ENCODE peak calls at places on chromosomes 1 and 21, in eight cellular contexts. D, Q, N, C, M, F, E and P are unnamed samples.

GRCh38 chr1:204503122-204503912 is 8.7 kb upstream of the PIK3C2B start:
- DNase-seq in D (no peak), Q (no peak), N (no peak), C (no peak), M (no peak), F (no peak), E (no peak), P (peak)

GRCh38 chr1:151756291-151756690 is 7.0 kb downstream of the MRPL9 start:
- DNase-seq in D (no peak), Q (no peak), N (no peak), C (no peak), M (no peak), F (no peak), E (no peak), P (peak)

GRCh38 chr1:33710989-33711388 is 152.9 kb upstream of the HMGB4 start:
- DNase-seq in D (no peak), Q (no peak), N (no peak), C (no peak), M (no peak), F (no peak), E (no peak), P (no peak)

GRCh38 chr1:149848811-149849210 is 50.6 kb upstream of the BOLA1 start:
- DNase-seq in D (no peak), Q (no peak), N (no peak), C (no peak), M (no peak), F (no peak), E (no peak), P (no peak)

GRCh38 chr1:6343506-6344405 is 49.8 kb downstream of the ACOT7 start:
- DNase-seq in D (peak), Q (peak), N (peak), C (peak), M (peak), F (peak), E (peak), P (peak)

GRCh38 chr1:2136386-2136821 is 58.2 kb downstream of the FAAP20 start:
- DNase-seq in D (no peak), Q (no peak), N (no peak), C (no peak), M (peak), F (peak), E (no peak), P (no peak)

GRCh38 chr1:66764994-66765578 is 12.8 kb downstream of the DYNLT5 start:
- DNase-seq in D (peak), Q (no peak), N (no peak), C (peak), M (no peak), F (no peak), E (no peak), P (peak)

GRCh38 chr1:184513966-184514365 is 127.1 kb downstream of the C1orf21 start:
- DNase-seq in D (no peak), Q (no peak), N (no peak), C (no peak), M (no peak), F (peak), E (no peak), P (no peak)

GRCh38 chr21:34728479-34728878 is 59.7 kb downstream of the CLIC6 start:
- DNase-seq in D (no peak), Q (peak), N (no peak), C (no peak), M (no peak), F (no peak), E (no peak), P (no peak)

GRCh38 chr1:8122160-8122476 is 96.0 kb upstream of the ERRFI1 start:
- DNase-seq in D (no peak), Q (no peak), N (no peak), C (no peak), M (no peak), F (no peak), E (no peak), P (no peak)

GRCh38 chr1:5997316-5997715 is 5.1 kb upstream of the NPHP4 start:
- DNase-seq in D (no peak), Q (no peak), N (no peak), C (no peak), M (no peak), F (peak), E (peak), P (no peak)

GRCh38 chr1:226602186-226603029 is 53.8 kb downstream of the STUM start:
- DNase-seq in D (no peak), Q (peak), N (peak), C (no peak), M (peak), F (peak), E (peak), P (peak)
- H3K27ac ChIP-seq in D (no peak), Q (peak), N (peak), C (no peak), M (peak), F (no peak), E (peak), P (peak)

GRCh38 chr1:40784141-40784770 is 669 bp downstream of the KCNQ4 start:
- DNase-seq in D (no peak), Q (no peak), N (no peak), C (no peak), M (no peak), F (no peak), E (peak), P (no peak)
- H3K27ac ChIP-seq in D (no peak), Q (peak), N (no peak), C (no peak), M (peak), F (peak), E (no peak), P (no peak)

GRCh38 chr1:109394591-109395281 is 3.0 kb downstream of the SORT1 start:
- DNase-seq in D (no peak), Q (no peak), N (no peak), C (no peak), M (no peak), F (no peak), E (no peak), P (no peak)

GRCh38 chr1:109395602-109396512 is 1.9 kb downstream of the SORT1 start:
- DNase-seq in D (no peak), Q (no peak), N (no peak), C (no peak), M (no peak), F (no peak), E (no peak), P (no peak)

GRCh38 chr1:109396971-109397370 is 747 bp downstream of the SORT1 start:
- DNase-seq in D (no peak), Q (no peak), N (no peak), C (no peak), M (no peak), F (no peak), E (no peak), P (no peak)

GRCh38 chr1:109397451-109398342 is at the start of gene SORT1:
- DNase-seq in D (no peak), Q (peak), N (peak), C (no peak), M (peak), F (peak), E (peak), P (peak)

GRCh38 chr1:109396513-109396839 is 1.2 kb downstream of the SORT1 start:
- DNase-seq in D (no peak), Q (no peak), N (no peak), C (no peak), M (no peak), F (no peak), E (no peak), P (no peak)
- H3K27ac ChIP-seq in D (no peak), Q (peak), N (peak), C (no peak), M (peak), F (peak), E (no peak), P (no peak)

GRCh38 chr1:108561731-108562326 is 1.9 kb downstream of the EEIG2 start:
- DNase-seq in D (peak), Q (peak), N (peak), C (no peak), M (peak), F (peak), E (peak), P (peak)
- H3K27ac ChIP-seq in D (no peak), Q (no peak), N (no peak), C (no peak), M (no peak), F (no peak), E (no peak), P (no peak)

DNA sequence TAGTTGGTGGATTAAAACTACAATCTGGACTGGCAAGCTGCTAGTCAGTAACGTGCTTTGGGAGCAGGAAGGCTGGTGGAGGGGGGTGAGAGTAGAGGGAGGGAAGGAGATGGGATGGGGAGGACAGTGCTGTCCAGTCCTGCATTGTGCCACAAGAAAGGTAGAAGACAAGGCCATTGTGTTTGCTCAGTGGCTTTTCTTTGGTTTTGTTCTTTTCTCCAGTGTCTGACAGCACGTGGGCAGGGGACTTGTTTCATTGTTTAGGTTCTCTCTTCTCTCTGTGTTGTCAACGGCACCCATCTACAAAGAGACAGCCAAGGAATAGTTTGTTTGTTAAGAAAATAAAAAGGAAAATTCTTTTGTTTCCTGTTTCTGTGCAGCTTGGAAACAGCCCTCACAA is 362.8 kb upstream of the PLXNA2 start:
- DNase-seq in D (no peak), Q (no peak), N (no peak), C (no peak), M (no peak), F (no peak), E (no peak), P (no peak)
- H3K27ac ChIP-seq in D (no peak), Q (no peak), N (no peak), C (no peak), M (no peak), F (no peak), E (no peak), P (no peak)

DNA sequence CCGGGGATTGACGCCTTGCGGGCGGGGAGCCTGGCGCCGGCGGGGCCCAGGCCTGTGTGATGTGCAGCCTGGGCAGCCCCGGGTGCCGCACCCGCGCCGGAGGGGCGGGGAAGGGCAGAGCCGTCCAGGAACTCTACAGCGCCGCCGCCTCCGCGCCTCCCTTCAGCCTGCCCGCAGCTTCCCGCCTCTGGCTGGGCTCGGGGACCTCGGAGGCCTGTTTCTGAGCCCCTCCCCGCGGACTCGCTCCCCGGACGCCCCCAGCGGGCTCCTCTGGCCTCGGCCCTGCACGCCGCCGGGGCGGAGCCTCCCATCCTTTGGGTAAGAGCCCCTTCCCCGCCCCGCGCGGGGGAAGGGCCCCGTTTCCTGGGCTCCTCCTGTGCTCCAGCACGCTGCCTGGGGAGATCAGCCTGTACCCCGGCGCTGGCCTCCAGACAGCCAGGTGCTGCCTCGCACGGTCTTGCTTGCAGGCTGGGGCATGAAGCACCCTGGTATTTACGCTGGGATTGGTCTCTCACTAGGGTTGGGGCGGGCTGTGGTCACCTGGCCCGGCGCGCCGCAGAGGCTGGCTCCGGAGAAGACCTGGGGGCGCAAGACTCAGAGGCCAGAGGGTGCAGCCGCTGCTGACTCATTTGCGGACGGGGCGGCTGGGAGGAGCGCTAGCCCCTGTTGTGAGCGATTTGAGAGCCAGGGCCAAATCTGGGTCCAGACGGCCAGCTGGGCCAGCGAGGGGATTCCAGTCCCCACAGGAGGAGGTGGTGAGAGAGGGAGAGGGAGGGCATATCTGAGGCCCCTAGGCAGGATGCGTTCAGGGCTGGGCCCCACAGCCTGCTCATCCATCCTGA is 5.7 kb upstream of the ACOT11 start:
- DNase-seq in D (peak), Q (peak), N (peak), C (peak), M (peak), F (peak), E (peak), P (peak)
- H3K27ac ChIP-seq in D (no peak), Q (peak), N (peak), C (peak), M (peak), F (peak), E (peak), P (peak)

GRCh38 chr1:215277537-215277936 is 195.0 kb downstream of the KCNK2 start:
- DNase-seq in D (no peak), Q (no peak), N (no peak), C (no peak), M (no peak), F (no peak), E (no peak), P (no peak)

GRCh38 chr1:215276582-215276981 is 194.0 kb downstream of the KCNK2 start:
- DNase-seq in D (no peak), Q (no peak), N (no peak), C (no peak), M (no peak), F (no peak), E (no peak), P (no peak)

GRCh38 chr1:215279682-215280081 is 197.1 kb downstream of the KCNK2 start:
- DNase-seq in D (no peak), Q (no peak), N (no peak), C (no peak), M (no peak), F (no peak), E (no peak), P (no peak)

GRCh38 chr1:215269955-215270354 is 187.4 kb downstream of the KCNK2 start:
- DNase-seq in D (no peak), Q (no peak), N (no peak), C (no peak), M (no peak), F (no peak), E (no peak), P (no peak)

DNA sequence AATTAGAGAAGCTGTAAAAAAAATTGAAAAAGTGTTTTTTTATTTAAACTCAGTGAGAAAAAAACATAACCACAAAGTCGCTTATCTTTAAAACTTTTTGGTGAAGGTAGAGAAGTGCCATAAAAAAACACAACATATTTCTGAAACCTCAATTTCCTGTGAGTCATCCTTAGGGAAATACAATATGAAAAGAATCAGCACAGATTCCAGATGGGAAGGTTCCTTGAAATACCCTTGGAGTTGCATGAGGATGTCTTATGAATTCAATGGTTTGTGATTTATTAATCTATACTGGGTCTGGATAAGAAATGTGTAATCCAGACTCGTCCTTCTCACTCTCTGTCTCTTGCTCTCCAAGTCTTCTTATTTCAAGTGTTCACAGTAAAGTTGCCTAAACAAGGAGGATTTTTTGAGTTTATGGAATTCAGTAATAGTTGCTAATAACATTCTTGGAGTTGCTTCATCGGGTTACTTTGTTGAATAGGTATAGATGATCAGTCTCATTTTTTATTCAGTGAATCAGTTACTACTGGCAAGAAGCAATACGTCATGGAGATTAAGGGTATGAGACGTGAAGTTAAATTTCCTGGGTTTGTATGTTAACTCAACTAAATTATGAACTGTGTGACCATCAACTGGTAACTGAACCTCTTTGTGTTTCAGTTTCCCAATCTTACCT is 191.4 kb downstream of the KCNK2 start:
- DNase-seq in D (no peak), Q (no peak), N (no peak), C (peak), M (no peak), F (no peak), E (no peak), P (peak)
- H3K27ac ChIP-seq in D (no peak), Q (no peak), N (no peak), C (peak), M (no peak), F (no peak), E (no peak), P (no peak)

DNA sequence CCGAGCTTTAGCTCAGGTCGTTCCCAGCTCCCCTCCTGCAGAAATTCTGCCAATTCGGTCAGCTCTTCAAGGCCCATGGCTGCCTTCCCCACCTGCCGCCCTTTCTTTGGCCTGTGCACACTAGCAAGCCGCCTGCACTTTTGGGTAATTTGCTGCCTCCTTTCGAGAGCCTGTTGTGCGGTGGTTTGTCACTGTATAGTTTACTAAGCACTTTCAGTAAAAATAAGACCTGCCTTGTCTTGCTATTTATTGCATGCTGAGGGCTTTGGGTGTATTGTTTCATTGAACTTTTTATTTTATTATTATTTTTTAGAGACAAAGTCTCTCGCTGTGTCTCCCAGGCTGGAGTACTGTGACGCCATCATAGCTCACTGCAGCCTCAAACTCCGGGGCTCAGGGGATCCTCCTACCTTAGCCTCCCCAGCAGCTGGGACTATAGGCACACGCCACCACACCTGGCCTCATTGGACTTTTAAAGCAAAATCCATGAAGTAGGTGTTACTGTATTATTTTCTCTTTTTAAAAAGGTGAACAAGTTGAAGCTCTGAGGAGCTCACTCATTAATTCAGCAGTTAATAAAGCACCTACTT is 1.1 kb upstream of the FABP3 start:
- DNase-seq in D (no peak), Q (no peak), N (no peak), C (no peak), M (no peak), F (no peak), E (no peak), P (no peak)
- H3K27ac ChIP-seq in D (no peak), Q (peak), N (peak), C (peak), M (peak), F (peak), E (peak), P (peak)